ENCODE peak calls at places on chromosomes 3 and 15, in ten cellular contexts. One of them, this sample, is unnamed.

GRCh38 chr3:12440927-12441326 is 43.4 kb upstream of the TSEN2 start:
- DNase-seq in breast epithelium: no peak
- DNase-seq in stomach: no peak
- DNase-seq in astrocyte of the spinal cord: peak
- DNase-seq in fibroblast of lung: peak
- DNase-seq in BE2C: peak
- DNase-seq in B cell: no peak
- DNase-seq in A549: no peak
- DNase-seq in GM12865: no peak
- DNase-seq in GM10248: no peak
- DNase-seq in this sample: peak

GRCh38 chr3:14130707-14131106 is 5.9 kb downstream of the TMEM43 start:
- DNase-seq in astrocyte of the spinal cord: no peak
- DNase-seq in GM12865: no peak
- DNase-seq in GM10248: no peak
- DNase-seq in B cell: no peak
- DNase-seq in BE2C: no peak
- DNase-seq in fibroblast of lung: no peak
- DNase-seq in stomach: no peak
- DNase-seq in A549: no peak
- DNase-seq in breast epithelium: no peak
- DNase-seq in this sample: no peak

GRCh38 chr3:36909666-36910065 is 35.2 kb downstream of the TRANK1 start:
- DNase-seq in GM12865: no peak
- DNase-seq in stomach: no peak
- DNase-seq in BE2C: no peak
- DNase-seq in astrocyte of the spinal cord: no peak
- DNase-seq in breast epithelium: no peak
- DNase-seq in fibroblast of lung: no peak
- DNase-seq in GM10248: no peak
- DNase-seq in A549: no peak
- DNase-seq in B cell: no peak
- DNase-seq in this sample: no peak

GRCh38 chr15:40793216-40793989 is 13.5 kb upstream of the ZFYVE19 start:
- DNase-seq in stomach: peak
- DNase-seq in A549: peak
- DNase-seq in astrocyte of the spinal cord: peak
- DNase-seq in BE2C: no peak
- DNase-seq in GM12865: peak
- DNase-seq in fibroblast of lung: peak
- DNase-seq in B cell: no peak
- DNase-seq in GM10248: no peak
- DNase-seq in breast epithelium: no peak
- DNase-seq in this sample: peak

GRCh38 chr3:194300392-194300758 is 50.8 kb downstream of the CPN2 start:
- DNase-seq in fibroblast of lung: peak
- DNase-seq in BE2C: peak
- DNase-seq in stomach: peak
- DNase-seq in GM12865: no peak
- DNase-seq in breast epithelium: peak
- DNase-seq in A549: no peak
- DNase-seq in GM10248: no peak
- DNase-seq in B cell: no peak
- DNase-seq in astrocyte of the spinal cord: peak
- DNase-seq in this sample: peak

GRCh38 chr15:59166601-59167265 is 39.9 kb upstream of the LDHAL6B start:
- DNase-seq in stomach: no peak
- DNase-seq in B cell: no peak
- DNase-seq in GM12865: no peak
- DNase-seq in breast epithelium: no peak
- DNase-seq in A549: no peak
- DNase-seq in astrocyte of the spinal cord: no peak
- DNase-seq in BE2C: no peak
- DNase-seq in fibroblast of lung: no peak
- DNase-seq in GM10248: no peak
- DNase-seq in this sample: no peak

GRCh38 chr3:48472923-48473616 is 26.5 kb downstream of the ATRIP start:
- DNase-seq in GM10248: peak
- DNase-seq in B cell: peak
- DNase-seq in breast epithelium: peak
- DNase-seq in BE2C: peak
- DNase-seq in astrocyte of the spinal cord: peak
- DNase-seq in A549: peak
- DNase-seq in stomach: peak
- DNase-seq in GM12865: peak
- DNase-seq in fibroblast of lung: peak
- DNase-seq in this sample: peak

GRCh38 chr3:152362086-152362485 is 93.4 kb downstream of the MBNL1 start:
- DNase-seq in stomach: no peak
- DNase-seq in breast epithelium: no peak
- DNase-seq in astrocyte of the spinal cord: no peak
- DNase-seq in BE2C: peak
- DNase-seq in B cell: no peak
- DNase-seq in fibroblast of lung: no peak
- DNase-seq in A549: no peak
- DNase-seq in GM12865: no peak
- DNase-seq in GM10248: no peak
- DNase-seq in this sample: no peak

GRCh38 chr3:17639765-17640164 is 102.7 kb downstream of the TBC1D5 start:
- DNase-seq in A549: peak
- DNase-seq in GM12865: no peak
- DNase-seq in GM10248: no peak
- DNase-seq in breast epithelium: no peak
- DNase-seq in BE2C: no peak
- DNase-seq in stomach: no peak
- DNase-seq in astrocyte of the spinal cord: peak
- DNase-seq in B cell: no peak
- DNase-seq in fibroblast of lung: peak
- DNase-seq in this sample: peak

GRCh38 chr3:79018671-79019136 is 749.1 kb downstream of the ROBO1 start:
- DNase-seq in stomach: peak
- DNase-seq in B cell: no peak
- DNase-seq in GM12865: peak
- DNase-seq in A549: peak
- DNase-seq in BE2C: peak
- DNase-seq in fibroblast of lung: peak
- DNase-seq in astrocyte of the spinal cord: peak
- DNase-seq in breast epithelium: no peak
- DNase-seq in GM10248: peak
- DNase-seq in this sample: peak
- TF ChIP-seq CTCF in stomach: no peak
- TF ChIP-seq CTCF in B cell: no peak
- TF ChIP-seq CTCF in GM12865: no peak
- TF ChIP-seq CTCF in A549: no peak
- TF ChIP-seq CTCF in BE2C: peak
- TF ChIP-seq CTCF in fibroblast of lung: peak
- TF ChIP-seq CTCF in astrocyte of the spinal cord: no peak
- TF ChIP-seq CTCF in breast epithelium: no peak
- TF ChIP-seq CTCF in GM10248: peak
- TF ChIP-seq CTCF in this sample: no peak

DNA sequence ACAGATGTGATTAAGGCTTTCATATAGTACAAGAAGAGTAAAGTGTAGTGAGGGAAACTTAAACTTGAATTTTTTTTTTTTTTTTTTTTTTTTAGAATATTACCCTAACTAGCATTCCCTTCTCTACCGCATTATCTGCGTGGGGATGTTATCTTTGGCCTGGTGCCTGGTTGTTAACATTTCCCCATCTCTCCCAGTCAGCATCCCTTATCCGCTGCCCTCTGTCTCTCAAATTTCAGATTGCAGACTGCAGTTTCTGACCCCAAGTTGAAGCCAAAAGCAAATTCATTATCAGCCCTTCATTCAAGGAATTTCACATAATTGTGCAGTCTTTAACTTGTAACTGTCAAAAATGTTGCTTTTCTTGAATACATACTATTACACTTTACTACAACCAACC is 353.0 kb downstream of the PLOD2 start:
- DNase-seq in astrocyte of the spinal cord: peak
- DNase-seq in breast epithelium: no peak
- DNase-seq in fibroblast of lung: peak
- DNase-seq in BE2C: peak
- DNase-seq in stomach: no peak
- DNase-seq in GM12865: peak
- DNase-seq in A549: peak
- DNase-seq in GM10248: no peak
- DNase-seq in B cell: no peak
- DNase-seq in this sample: peak
- TF ChIP-seq CTCF in astrocyte of the spinal cord: peak
- TF ChIP-seq CTCF in breast epithelium: no peak
- TF ChIP-seq CTCF in fibroblast of lung: no peak
- TF ChIP-seq CTCF in BE2C: no peak
- TF ChIP-seq CTCF in stomach: no peak
- TF ChIP-seq CTCF in GM12865: peak
- TF ChIP-seq CTCF in A549: peak
- TF ChIP-seq CTCF in GM10248: no peak
- TF ChIP-seq CTCF in B cell: no peak
- TF ChIP-seq CTCF in this sample: peak

DNA sequence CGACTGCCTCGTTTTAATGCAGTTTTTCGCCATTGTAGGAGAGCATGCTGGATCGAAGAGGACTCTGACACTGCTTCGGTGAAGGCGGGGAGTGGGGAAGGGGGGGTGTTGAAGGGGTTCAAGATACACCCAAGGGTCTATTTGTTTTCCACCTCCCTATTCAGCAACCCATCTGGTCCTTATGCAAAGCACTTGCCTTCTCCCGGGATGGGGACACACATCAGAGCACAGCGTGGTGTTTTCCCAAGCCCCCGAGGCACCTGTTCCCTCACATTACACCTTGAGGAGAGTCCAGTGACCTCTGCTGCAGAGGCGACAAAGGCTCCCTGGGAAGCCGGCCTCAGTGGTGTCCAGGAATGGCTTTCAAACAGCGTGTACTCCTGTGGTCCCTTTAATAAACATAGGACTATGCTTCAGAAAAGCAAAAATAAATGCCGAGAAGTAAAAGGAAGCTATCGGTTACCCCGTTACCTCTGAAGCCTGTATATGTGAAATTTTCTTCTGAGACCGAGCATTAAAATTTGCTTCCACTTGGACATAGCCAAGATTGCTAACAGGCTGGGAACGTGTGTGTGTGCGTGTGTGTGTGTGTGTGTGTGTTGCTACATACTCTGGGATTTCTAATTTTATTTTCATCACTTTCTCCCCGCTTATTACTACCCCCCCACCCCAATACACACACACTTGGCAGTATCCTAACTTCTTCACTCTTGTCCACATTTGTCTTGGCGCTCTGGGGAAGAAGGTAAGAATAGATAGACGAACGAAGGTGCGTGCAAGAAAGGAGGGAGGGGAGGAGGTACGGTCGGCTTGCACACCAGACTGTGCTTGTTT is 53.2 kb downstream of the CCDC54 start:
- DNase-seq in GM12865: no peak
- DNase-seq in BE2C: no peak
- DNase-seq in B cell: peak
- DNase-seq in breast epithelium: no peak
- DNase-seq in fibroblast of lung: peak
- DNase-seq in GM10248: peak
- DNase-seq in stomach: no peak
- DNase-seq in A549: peak
- DNase-seq in astrocyte of the spinal cord: peak
- DNase-seq in this sample: peak
- TF ChIP-seq CTCF in GM12865: no peak
- TF ChIP-seq CTCF in BE2C: no peak
- TF ChIP-seq CTCF in B cell: peak
- TF ChIP-seq CTCF in breast epithelium: peak
- TF ChIP-seq CTCF in fibroblast of lung: no peak
- TF ChIP-seq CTCF in GM10248: no peak
- TF ChIP-seq CTCF in stomach: no peak
- TF ChIP-seq CTCF in A549: no peak
- TF ChIP-seq CTCF in astrocyte of the spinal cord: no peak
- TF ChIP-seq CTCF in this sample: no peak

DNA sequence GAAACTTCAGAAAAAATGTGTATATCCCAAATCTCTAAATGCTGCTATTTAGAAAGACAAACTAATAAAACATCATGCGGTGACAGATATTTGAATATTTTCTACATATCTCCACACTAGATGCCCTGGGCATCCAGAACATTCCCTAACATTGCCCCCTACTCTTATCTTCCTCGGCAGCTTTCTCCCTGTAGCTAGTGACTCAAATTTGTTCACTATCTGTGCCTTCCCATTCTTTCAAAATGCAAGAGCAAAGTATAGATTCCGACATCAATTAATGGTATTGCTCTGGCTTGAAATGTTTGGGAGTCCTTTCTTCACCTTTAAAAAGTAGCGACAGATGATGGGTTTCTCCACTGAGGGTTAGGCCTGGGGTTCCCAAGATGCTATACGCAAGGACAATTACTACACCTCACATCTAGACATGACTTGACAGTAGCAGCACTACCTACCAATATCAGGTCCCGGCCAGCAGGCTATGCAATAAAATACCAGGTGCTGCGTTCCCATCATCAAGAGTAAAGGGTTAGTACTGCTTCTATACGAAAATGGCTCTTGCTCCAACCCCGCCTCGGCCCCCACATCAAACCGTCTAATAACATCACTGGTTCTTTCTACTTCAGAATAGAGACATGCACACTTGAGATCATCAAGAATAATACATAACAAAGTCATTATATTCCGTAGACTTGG is 615 bp downstream of the UBR1 start:
- DNase-seq in BE2C: peak
- DNase-seq in fibroblast of lung: no peak
- DNase-seq in stomach: peak
- DNase-seq in breast epithelium: no peak
- DNase-seq in B cell: peak
- DNase-seq in astrocyte of the spinal cord: no peak
- DNase-seq in GM12865: peak
- DNase-seq in GM10248: peak
- DNase-seq in A549: peak
- DNase-seq in this sample: no peak
- TF ChIP-seq CTCF in BE2C: no peak
- TF ChIP-seq CTCF in fibroblast of lung: no peak
- TF ChIP-seq CTCF in stomach: no peak
- TF ChIP-seq CTCF in breast epithelium: no peak
- TF ChIP-seq CTCF in B cell: no peak
- TF ChIP-seq CTCF in astrocyte of the spinal cord: no peak
- TF ChIP-seq CTCF in GM12865: no peak
- TF ChIP-seq CTCF in GM10248: no peak
- TF ChIP-seq CTCF in A549: no peak
- TF ChIP-seq CTCF in this sample: no peak

DNA sequence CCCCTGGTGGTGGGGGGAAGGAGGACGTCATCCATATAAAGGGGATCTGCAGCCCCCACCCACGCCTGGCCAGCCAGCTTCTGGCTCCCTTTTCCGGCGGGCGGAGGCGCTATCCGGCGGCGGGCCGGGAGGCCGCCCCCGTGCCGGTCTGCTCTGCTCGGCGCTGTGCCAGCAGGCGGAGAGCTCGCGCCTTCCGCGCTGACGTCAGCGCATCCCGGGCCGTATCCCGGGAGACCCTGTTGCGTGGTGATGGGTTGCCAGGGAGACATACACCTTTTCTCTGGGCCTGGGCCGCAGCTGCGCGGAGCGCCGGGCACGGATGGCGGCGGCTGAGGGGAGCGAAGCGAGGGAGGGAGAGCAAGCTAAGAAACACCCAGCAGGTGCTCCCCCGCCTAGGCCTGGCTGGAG is 1.1 kb downstream of the FAM131A start:
- DNase-seq in breast epithelium: no peak
- DNase-seq in B cell: no peak
- DNase-seq in GM12865: no peak
- DNase-seq in astrocyte of the spinal cord: peak
- DNase-seq in GM10248: no peak
- DNase-seq in stomach: peak
- DNase-seq in BE2C: peak
- DNase-seq in A549: no peak
- DNase-seq in fibroblast of lung: peak
- DNase-seq in this sample: peak
- TF ChIP-seq CTCF in breast epithelium: peak
- TF ChIP-seq CTCF in B cell: no peak
- TF ChIP-seq CTCF in GM12865: no peak
- TF ChIP-seq CTCF in astrocyte of the spinal cord: no peak
- TF ChIP-seq CTCF in GM10248: no peak
- TF ChIP-seq CTCF in stomach: no peak
- TF ChIP-seq CTCF in BE2C: no peak
- TF ChIP-seq CTCF in A549: no peak
- TF ChIP-seq CTCF in fibroblast of lung: no peak
- TF ChIP-seq CTCF in this sample: peak